ENCODE peak calls at places on chromosomes 5 and 9, in ten cellular contexts. One of them, this sample, is unnamed.

GRCh38 chr9:126938332-126938731 is 23.8 kb downstream of the RALGPS1 start:
- DNase-seq in H9: no peak
- DNase-seq in Calu3: no peak
- DNase-seq in BE2C: no peak
- DNase-seq in AG09319: no peak
- DNase-seq in kidney: no peak
- DNase-seq in AG04450: no peak
- DNase-seq in transverse colon: no peak
- DNase-seq in fibroblast of pulmonary artery: no peak
- DNase-seq in endothelial cell: no peak
- DNase-seq in this sample: no peak

GRCh38 chr5:134540747-134541733 is 15.6 kb downstream of the JADE2 start:
- DNase-seq in H9: no peak
- DNase-seq in Calu3: no peak
- DNase-seq in BE2C: no peak
- DNase-seq in AG09319: no peak
- DNase-seq in kidney: no peak
- DNase-seq in AG04450: no peak
- DNase-seq in transverse colon: no peak
- DNase-seq in fibroblast of pulmonary artery: no peak
- DNase-seq in endothelial cell: no peak
- DNase-seq in this sample: no peak

GRCh38 chr9:19358691-19359090 is 21.3 kb downstream of the RPS6 start:
- DNase-seq in H9: no peak
- DNase-seq in Calu3: no peak
- DNase-seq in BE2C: no peak
- DNase-seq in AG09319: no peak
- DNase-seq in kidney: no peak
- DNase-seq in AG04450: no peak
- DNase-seq in transverse colon: no peak
- DNase-seq in fibroblast of pulmonary artery: no peak
- DNase-seq in endothelial cell: no peak
- DNase-seq in this sample: no peak

GRCh38 chr9:137423001-137423809 is at the start of the genes EXD3 and NOXA1:
- DNase-seq in H9: peak; percentile 93
- DNase-seq in Calu3: peak; percentile 94
- DNase-seq in BE2C: peak; percentile 98
- DNase-seq in AG09319: peak; percentile 72
- DNase-seq in kidney: peak; percentile 98
- DNase-seq in AG04450: peak; percentile 71
- DNase-seq in transverse colon: peak; percentile 97
- DNase-seq in fibroblast of pulmonary artery: peak; percentile 94
- DNase-seq in endothelial cell: peak; percentile 97
- DNase-seq in this sample: peak; percentile 93

GRCh38 chr5:128328479-128328878 is 209.6 kb downstream of the FBN2 start:
- DNase-seq in H9: no peak
- DNase-seq in Calu3: no peak
- DNase-seq in BE2C: no peak
- DNase-seq in AG09319: no peak
- DNase-seq in kidney: no peak
- DNase-seq in AG04450: no peak
- DNase-seq in transverse colon: no peak
- DNase-seq in fibroblast of pulmonary artery: no peak
- DNase-seq in endothelial cell: no peak
- DNase-seq in this sample: no peak

GRCh38 chr5:147169399-147169798 is 65.4 kb upstream of the STK32A start:
- DNase-seq in H9: no peak
- DNase-seq in Calu3: peak; percentile 47
- DNase-seq in BE2C: no peak
- DNase-seq in AG09319: peak; percentile 0
- DNase-seq in kidney: no peak
- DNase-seq in AG04450: no peak
- DNase-seq in transverse colon: no peak
- DNase-seq in fibroblast of pulmonary artery: peak; percentile 49
- DNase-seq in endothelial cell: no peak
- DNase-seq in this sample: no peak

GRCh38 chr5:38725419-38725865 is 120.4 kb upstream of the OSMR start:
- DNase-seq in H9: no peak
- DNase-seq in Calu3: no peak
- DNase-seq in BE2C: no peak
- DNase-seq in AG09319: no peak
- DNase-seq in kidney: no peak
- DNase-seq in AG04450: no peak
- DNase-seq in transverse colon: no peak
- DNase-seq in fibroblast of pulmonary artery: no peak
- DNase-seq in endothelial cell: no peak
- DNase-seq in this sample: peak; percentile 52

GRCh38 chr5:149834246-149834855 is 104.2 kb downstream of the PPARGC1B start:
- DNase-seq in H9: peak; percentile 71
- DNase-seq in Calu3: peak; percentile 79
- DNase-seq in BE2C: peak; percentile 75
- DNase-seq in AG09319: peak; percentile 75
- DNase-seq in kidney: no peak
- DNase-seq in AG04450: peak; percentile 86
- DNase-seq in transverse colon: peak; percentile 71
- DNase-seq in fibroblast of pulmonary artery: peak; percentile 96
- DNase-seq in endothelial cell: peak; percentile 76
- DNase-seq in this sample: peak; percentile 75

GRCh38 chr5:96709152-96709821 is 47.1 kb downstream of the CAST start:
- DNase-seq in H9: no peak
- DNase-seq in Calu3: no peak
- DNase-seq in BE2C: no peak
- DNase-seq in AG09319: peak; percentile 28
- DNase-seq in kidney: no peak
- DNase-seq in AG04450: no peak
- DNase-seq in transverse colon: no peak
- DNase-seq in fibroblast of pulmonary artery: peak; percentile 73
- DNase-seq in endothelial cell: no peak
- DNase-seq in this sample: no peak

GRCh38 chr5:140356878-140357730 is 2.9 kb upstream of the SLC4A9 start:
- DNase-seq in H9: no peak
- DNase-seq in Calu3: no peak
- DNase-seq in BE2C: no peak
- DNase-seq in AG09319: no peak
- DNase-seq in kidney: no peak
- DNase-seq in AG04450: no peak
- DNase-seq in transverse colon: no peak
- DNase-seq in fibroblast of pulmonary artery: no peak
- DNase-seq in endothelial cell: no peak
- DNase-seq in this sample: no peak

GRCh38 chr9:88623698-88624097 is 88.7 kb downstream of the NXNL2 start:
- DNase-seq in H9: no peak
- DNase-seq in Calu3: no peak
- DNase-seq in BE2C: no peak
- DNase-seq in AG09319: no peak
- DNase-seq in kidney: no peak
- DNase-seq in AG04450: no peak
- DNase-seq in transverse colon: no peak
- DNase-seq in fibroblast of pulmonary artery: no peak
- DNase-seq in endothelial cell: no peak
- DNase-seq in this sample: no peak

GRCh38 chr9:121773954-121774714 is 122.7 kb downstream of the DAB2IP start:
- DNase-seq in H9: no peak
- DNase-seq in Calu3: no peak
- DNase-seq in BE2C: peak; percentile 4
- DNase-seq in AG09319: no peak
- DNase-seq in kidney: peak; percentile 56
- DNase-seq in AG04450: no peak
- DNase-seq in transverse colon: no peak
- DNase-seq in fibroblast of pulmonary artery: no peak
- DNase-seq in endothelial cell: no peak
- DNase-seq in this sample: no peak

GRCh38 chr5:140591747-140592372 is 27.2 kb downstream of the SLC35A4 start:
- DNase-seq in H9: no peak
- DNase-seq in Calu3: no peak
- DNase-seq in BE2C: no peak
- DNase-seq in AG09319: no peak
- DNase-seq in kidney: no peak
- DNase-seq in AG04450: no peak
- DNase-seq in transverse colon: no peak
- DNase-seq in fibroblast of pulmonary artery: peak; percentile 66
- DNase-seq in endothelial cell: no peak
- DNase-seq in this sample: no peak

GRCh38 chr9:108786756-108787663 is 68.8 kb downstream of the ACTL7B start:
- DNase-seq in H9: no peak
- DNase-seq in Calu3: peak; percentile 44
- DNase-seq in BE2C: no peak
- DNase-seq in AG09319: peak; percentile 2
- DNase-seq in kidney: no peak
- DNase-seq in AG04450: no peak
- DNase-seq in transverse colon: no peak
- DNase-seq in fibroblast of pulmonary artery: peak; percentile 12
- DNase-seq in endothelial cell: no peak
- DNase-seq in this sample: no peak

GRCh38 chr9:78320030-78320693 is 23.2 kb downstream of the PSAT1 start:
- DNase-seq in H9: no peak
- DNase-seq in Calu3: no peak
- DNase-seq in BE2C: no peak
- DNase-seq in AG09319: no peak
- DNase-seq in kidney: no peak
- DNase-seq in AG04450: no peak
- DNase-seq in transverse colon: no peak
- DNase-seq in fibroblast of pulmonary artery: no peak
- DNase-seq in endothelial cell: no peak
- DNase-seq in this sample: no peak

GRCh38 chr9:78314550-78314949 is 17.6 kb downstream of the PSAT1 start:
- DNase-seq in H9: no peak
- DNase-seq in Calu3: no peak
- DNase-seq in BE2C: no peak
- DNase-seq in AG09319: no peak
- DNase-seq in kidney: no peak
- DNase-seq in AG04450: no peak
- DNase-seq in transverse colon: no peak
- DNase-seq in fibroblast of pulmonary artery: no peak
- DNase-seq in endothelial cell: no peak
- DNase-seq in this sample: no peak

GRCh38 chr9:78314953-78315870 is 18.3 kb downstream of the PSAT1 start:
- DNase-seq in H9: no peak
- DNase-seq in Calu3: no peak
- DNase-seq in BE2C: no peak
- DNase-seq in AG09319: no peak
- DNase-seq in kidney: no peak
- DNase-seq in AG04450: no peak
- DNase-seq in transverse colon: no peak
- DNase-seq in fibroblast of pulmonary artery: peak; percentile 45
- DNase-seq in endothelial cell: no peak
- DNase-seq in this sample: no peak

GRCh38 chr9:78319197-78320029 is 22.5 kb downstream of the PSAT1 start:
- DNase-seq in H9: no peak
- DNase-seq in Calu3: no peak
- DNase-seq in BE2C: no peak
- DNase-seq in AG09319: no peak
- DNase-seq in kidney: no peak
- DNase-seq in AG04450: no peak
- DNase-seq in transverse colon: no peak
- DNase-seq in fibroblast of pulmonary artery: no peak
- DNase-seq in endothelial cell: no peak
- DNase-seq in this sample: no peak

GRCh38 chr9:78316151-78316892 is 19.4 kb downstream of the PSAT1 start:
- DNase-seq in H9: no peak
- DNase-seq in Calu3: no peak
- DNase-seq in BE2C: no peak
- DNase-seq in AG09319: no peak
- DNase-seq in kidney: no peak
- DNase-seq in AG04450: no peak
- DNase-seq in transverse colon: no peak
- DNase-seq in fibroblast of pulmonary artery: no peak
- DNase-seq in endothelial cell: no peak
- DNase-seq in this sample: no peak
- TF ChIP-seq CTCF in H9: no peak
- TF ChIP-seq CTCF in Calu3: no peak
- TF ChIP-seq CTCF in BE2C: no peak
- TF ChIP-seq CTCF in AG09319: no peak
- TF ChIP-seq CTCF in kidney: no peak
- TF ChIP-seq CTCF in AG04450: no peak
- TF ChIP-seq CTCF in transverse colon: no peak
- TF ChIP-seq CTCF in fibroblast of pulmonary artery: no peak
- TF ChIP-seq CTCF in endothelial cell: no peak
- TF ChIP-seq CTCF in this sample: no peak

DNA sequence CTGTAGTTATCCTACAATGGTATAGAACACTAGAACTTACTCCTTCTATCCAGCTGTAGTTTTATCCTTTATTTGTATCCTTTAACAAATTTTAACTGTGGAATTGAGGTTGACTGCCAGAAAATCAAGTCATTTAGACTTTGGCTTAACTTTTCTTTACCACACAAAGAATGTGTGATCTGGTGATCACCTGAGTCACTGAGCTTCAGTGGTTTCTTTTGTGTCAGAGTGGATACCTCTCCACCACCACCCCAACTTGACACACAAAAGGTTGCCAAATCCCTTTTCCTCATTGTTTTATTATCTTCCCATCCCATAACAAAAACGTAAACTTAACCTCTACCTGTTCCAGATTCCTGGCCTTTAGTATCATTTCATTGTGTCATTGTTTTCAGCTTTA is 5.5 kb downstream of the OTULIN start:
- DNase-seq in H9: no peak
- DNase-seq in Calu3: no peak
- DNase-seq in BE2C: no peak
- DNase-seq in AG09319: no peak
- DNase-seq in kidney: no peak
- DNase-seq in AG04450: no peak
- DNase-seq in transverse colon: no peak
- DNase-seq in fibroblast of pulmonary artery: no peak
- DNase-seq in endothelial cell: no peak
- DNase-seq in this sample: no peak
- TF ChIP-seq CTCF in H9: no peak
- TF ChIP-seq CTCF in Calu3: no peak
- TF ChIP-seq CTCF in BE2C: no peak
- TF ChIP-seq CTCF in AG09319: no peak
- TF ChIP-seq CTCF in kidney: no peak
- TF ChIP-seq CTCF in AG04450: no peak
- TF ChIP-seq CTCF in transverse colon: no peak
- TF ChIP-seq CTCF in fibroblast of pulmonary artery: no peak
- TF ChIP-seq CTCF in endothelial cell: no peak
- TF ChIP-seq CTCF in this sample: no peak

DNA sequence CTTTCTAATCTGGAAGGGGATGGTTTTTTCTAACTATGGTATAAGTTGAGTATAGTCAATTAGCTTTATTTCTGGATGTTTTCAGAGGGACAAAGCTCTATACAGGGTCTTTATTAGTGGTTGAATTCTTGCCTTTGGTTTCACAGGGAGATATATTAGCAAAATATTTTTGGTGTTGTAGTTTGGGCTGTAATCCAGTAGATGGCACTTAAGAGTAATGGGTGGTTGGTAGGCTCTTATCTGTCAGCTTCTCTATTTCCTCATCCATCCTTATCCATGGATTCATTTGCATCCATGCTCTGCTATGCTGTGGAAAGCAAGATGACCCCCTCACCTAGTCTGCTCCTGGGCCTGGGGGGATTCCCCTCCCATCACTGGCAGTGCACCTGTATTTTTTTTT is 363.6 kb upstream of the CYLC2 start:
- DNase-seq in H9: no peak
- DNase-seq in Calu3: no peak
- DNase-seq in BE2C: no peak
- DNase-seq in AG09319: no peak
- DNase-seq in kidney: no peak
- DNase-seq in AG04450: no peak
- DNase-seq in transverse colon: no peak
- DNase-seq in fibroblast of pulmonary artery: peak; percentile 5
- DNase-seq in endothelial cell: no peak
- DNase-seq in this sample: no peak
- TF ChIP-seq CTCF in H9: peak; percentile 67
- TF ChIP-seq CTCF in Calu3: no peak
- TF ChIP-seq CTCF in BE2C: peak; percentile 58
- TF ChIP-seq CTCF in AG09319: no peak
- TF ChIP-seq CTCF in kidney: no peak
- TF ChIP-seq CTCF in AG04450: no peak
- TF ChIP-seq CTCF in transverse colon: no peak
- TF ChIP-seq CTCF in fibroblast of pulmonary artery: peak; percentile 23
- TF ChIP-seq CTCF in endothelial cell: peak; percentile 19
- TF ChIP-seq CTCF in this sample: peak; percentile 51

GRCh38 chr5:95432779-95433178 is 41.6 kb downstream of the FAM81B start:
- DNase-seq in H9: no peak
- DNase-seq in Calu3: no peak
- DNase-seq in BE2C: no peak
- DNase-seq in AG09319: no peak
- DNase-seq in kidney: no peak
- DNase-seq in AG04450: no peak
- DNase-seq in transverse colon: no peak
- DNase-seq in fibroblast of pulmonary artery: no peak
- DNase-seq in endothelial cell: no peak
- DNase-seq in this sample: no peak
- TF ChIP-seq CTCF in H9: no peak
- TF ChIP-seq CTCF in Calu3: no peak
- TF ChIP-seq CTCF in BE2C: no peak
- TF ChIP-seq CTCF in AG09319: no peak
- TF ChIP-seq CTCF in kidney: no peak
- TF ChIP-seq CTCF in AG04450: no peak
- TF ChIP-seq CTCF in transverse colon: no peak
- TF ChIP-seq CTCF in fibroblast of pulmonary artery: no peak
- TF ChIP-seq CTCF in endothelial cell: no peak
- TF ChIP-seq CTCF in this sample: no peak